ENCODE peak calls at places on chromosomes 12 and 14, in six cellular contexts. Q is stimulated activated CD8-positive, alpha-beta memory T cell treated with anti-CD3 and anti-CD28 coated beads, Interleukin-4, amount 100 ng/mL, for 1 hour; G is SK-N-SH; N is GM04503; Z is stromal cell of bone marrow; H is HTR-8/SVneo. D is an unnamed sample.

GRCh38 chr12:27608890-27609289 is 84.9 kb downstream of the PPFIBP1 start:
- DNase-seq in G (no peak), N (no peak), Z (no peak), Q (no peak), H (no peak), D (no peak)

GRCh38 chr12:76558684-76559276 is 791 bp downstream of the OSBPL8 start:
- DNase-seq in H (peak), G (peak), Q (peak), Z (no peak), N (no peak), D (peak)

GRCh38 chr12:66190519-66191406 is 1.7 kb downstream of the IRAK3 start:
- DNase-seq in N (no peak), H (no peak), Q (no peak), G (no peak), Z (no peak), D (no peak)

GRCh38 chr12:117155278-117156060 is 34.8 kb downstream of the FBXO21 start:
- DNase-seq in Q (peak), N (no peak), G (peak), H (peak), Z (no peak), D (peak)

GRCh38 chr12:104792570-104792969 is 165.5 kb downstream of the SLC41A2 start:
- DNase-seq in Z (peak), G (no peak), N (peak), H (peak), Q (no peak), D (peak)

GRCh38 chr12:131857908-131858850 is 30.0 kb downstream of the MMP17 start:
- DNase-seq in Q (no peak), G (no peak), H (no peak), N (no peak), Z (no peak), D (no peak)

GRCh38 chr14:78088941-78089340 is 81.2 kb upstream of the NRXN3 start:
- DNase-seq in H (no peak), Z (no peak), Q (no peak), G (no peak), N (no peak), D (no peak)

GRCh38 chr14:92690171-92691011 is 58.0 kb downstream of the LGMN start:
- DNase-seq in H (peak), Q (no peak), Z (no peak), G (peak), N (no peak), D (no peak)

GRCh38 chr12:12272869-12273268 is 6.0 kb upstream of the LRP6 start:
- DNase-seq in Q (no peak), H (no peak), Z (no peak), G (no peak), N (no peak), D (no peak)

GRCh38 chr12:130764475-130765185 is 48.5 kb upstream of the RIMBP2 start:
- DNase-seq in H (no peak), N (no peak), Z (no peak), Q (no peak), G (no peak), D (peak)

GRCh38 chr14:98953544-98954346 is 318.3 kb downstream of the BCL11B start:
- DNase-seq in Q (no peak), G (no peak), Z (peak), H (no peak), N (peak), D (no peak)

GRCh38 chr12:43338848-43339526 is 213.0 kb downstream of the ADAMTS20 start:
- DNase-seq in Z (peak), G (peak), H (peak), N (peak), Q (no peak), D (peak)

GRCh38 chr14:72699852-72700257 is 194.0 kb downstream of the DPF3 start:
- DNase-seq in Q (no peak), H (no peak), G (no peak), Z (peak), N (peak), D (peak)

GRCh38 chr12:67919406-67919805 is 69.8 kb upstream of the IFNG-AS1 start:
- DNase-seq in G (no peak), N (peak), H (peak), Z (no peak), Q (no peak), D (no peak)

GRCh38 chr14:100025111-100025510 is 40.1 kb upstream of the EVL start:
- DNase-seq in H (peak), Q (no peak), N (no peak), Z (no peak), G (peak), D (no peak)

GRCh38 chr12:132658149-132658905 is 28.8 kb downstream of the POLE start:
- DNase-seq in G (no peak), H (no peak), Q (no peak), Z (no peak), N (no peak), D (no peak)

GRCh38 chr14:95679995-95680735 is 6.1 kb upstream of the TCL1B start:
- DNase-seq in G (no peak), Z (no peak), N (no peak), Q (no peak), H (no peak), D (no peak)

GRCh38 chr12:52417742-52418141 is 11.6 kb upstream of the KRT82 start:
- DNase-seq in Z (no peak), G (no peak), Q (no peak), N (no peak), H (no peak), D (no peak)

GRCh38 chr14:95220663-95221231 is 63.4 kb upstream of the DICER1 start:
- DNase-seq in Q (no peak), Z (no peak), N (peak), G (no peak), H (peak), D (no peak)

GRCh38 chr12:57151741-57152407 is 4.5 kb upstream of the LRP1-AS start:
- DNase-seq in H (no peak), Z (peak), Q (no peak), G (peak), N (peak), D (no peak)

GRCh38 chr12:47184229-47184628 is 104.5 kb upstream of the AMIGO2 start:
- DNase-seq in G (no peak), Z (no peak), Q (no peak), N (no peak), H (no peak), D (no peak)

GRCh38 chr14:105856676-105857222 is 330.4 kb downstream of the TMEM121 start:
- DNase-seq in Z (no peak), Q (no peak), G (peak), H (no peak), N (no peak), D (no peak)

GRCh38 chr12:72274926-72275325 is 2.8 kb downstream of the TRHDE start:
- DNase-seq in H (no peak), N (peak), Z (no peak), Q (no peak), G (no peak), D (no peak)

GRCh38 chr14:82641050-82641540 is 1107.4 kb upstream of the SEL1L start:
- DNase-seq in N (no peak), H (no peak), Q (no peak), G (no peak), Z (no peak), D (no peak)